ENCODE peak calls at places on chromosomes 1 and 21, in eight cellular contexts. M is head of caudate nucleus; V is naive thymus-derived CD8-positive, alpha-beta T cell; P is amniotic stem cell; X is right cardiac atrium; C is GM13976; L is GDM1; Q is Caki2. N is an unnamed sample.

GRCh38 chr1:41381691-41382530 is 20.7 kb downstream of the FOXO6 start:
- DNase-seq in X (peak), M (no peak), V (peak), C (peak), P (no peak), L (no peak), Q (no peak), N (no peak)

GRCh38 chr1:232211149-232211548 is 418.8 kb downstream of the SIPA1L2 start:
- DNase-seq in X (no peak), P (no peak), M (no peak), Q (no peak), V (no peak), L (no peak), C (no peak), N (no peak)

GRCh38 chr1:98965394-98965793 is 39.3 kb downstream of the PLPPR5 start:
- DNase-seq in Q (no peak), X (no peak), M (no peak), C (no peak), L (no peak), P (no peak), V (no peak), N (no peak)

GRCh38 chr1:62175568-62176179 is 19.0 kb upstream of the L1TD1 start:
- DNase-seq in P (peak), L (peak), M (peak), Q (peak), V (peak), C (peak), X (no peak), N (no peak)

GRCh38 chr21:41662761-41663160 is 104.1 kb downstream of the RIPK4 start:
- DNase-seq in V (no peak), M (no peak), Q (no peak), C (no peak), L (no peak), X (no peak), P (no peak), N (no peak)

GRCh38 chr1:228999776-229000175 is 264.5 kb downstream of the RHOU start:
- DNase-seq in C (no peak), M (no peak), Q (no peak), P (no peak), L (no peak), V (no peak), X (no peak), N (no peak)

GRCh38 chr1:205680073-205680851 is at the start of gene SLC45A3:
- DNase-seq in P (no peak), V (peak), Q (peak), M (peak), C (peak), X (peak), L (peak), N (no peak)

GRCh38 chr1:42403880-42404400 is 23.3 kb downstream of the RIMKLA start:
- DNase-seq in M (no peak), V (no peak), C (no peak), Q (no peak), P (no peak), L (no peak), X (no peak), N (no peak)

GRCh38 chr21:43619856-43620255 is 39.4 kb downstream of the HSF2BP start:
- DNase-seq in M (no peak), Q (no peak), V (no peak), L (no peak), X (no peak), C (no peak), P (no peak), N (no peak)